ENCODE peak calls at places on chromosomes 3 and 15, in four cellular contexts. Y is LoVo, D is NCI-H187 treated with DMSO at 0.1 percent for 48 hours, B is PC-9. T is an unnamed sample.

GRCh38 chr3:114093596-114093995 is 37.1 kb downstream of the QTRT2 start:
- DNase-seq in Y (peak; percentile 22), D (no peak), B (peak; percentile 73), T (peak; percentile 61)

GRCh38 chr3:106428565-106428994 is 559.8 kb upstream of the CBLB start:
- DNase-seq in Y (peak; percentile 12), D (no peak), B (peak; percentile 81), T (peak; percentile 93)

GRCh38 chr3:17442332-17443049 is 299.9 kb downstream of the TBC1D5 start:
- DNase-seq in Y (no peak), D (no peak), B (no peak), T (peak; percentile 4)

GRCh38 chr3:172036541-172037215 is 2.7 kb upstream of the FNDC3B start:
- DNase-seq in Y (no peak), D (no peak), B (no peak), T (no peak)

GRCh38 chr3:13688824-13689223 is 139.9 kb downstream of the FBLN2 start:
- DNase-seq in Y (no peak), D (no peak), B (no peak), T (no peak)

GRCh38 chr3:7241584-7242302 is 380.8 kb downstream of the GRM7 start:
- DNase-seq in Y (no peak), D (no peak), B (no peak), T (no peak)

GRCh38 chr15:90479656-90480055 is 50.1 kb upstream of the CRTC3 start:
- DNase-seq in Y (no peak), D (no peak), B (peak; percentile 98), T (no peak)

GRCh38 chr3:127670761-127671522 is 1.8 kb upstream of the ABTB1 start:
- DNase-seq in Y (no peak), D (no peak), B (no peak), T (no peak)

GRCh38 chr3:139225551-139225950 is 118.3 kb upstream of the MRPS22 start:
- DNase-seq in Y (peak; percentile 15), D (no peak), B (no peak), T (peak; percentile 35)

GRCh38 chr3:184262166-184262926 is 993 bp upstream of the CAMK2N2 start:
- DNase-seq in Y (no peak), D (peak; percentile 40), B (no peak), T (peak; percentile 29)

GRCh38 chr3:12335421-12335820 is 46.6 kb downstream of the PPARG start:
- DNase-seq in Y (no peak), D (no peak), B (no peak), T (no peak)

GRCh38 chr3:134798681-134799311 is 3.7 kb downstream of the EPHB1 start:
- DNase-seq in Y (no peak), D (no peak), B (no peak), T (no peak)

GRCh38 chr15:22240403-22240802 is 160.1 kb downstream of the OR4M2 start:
- DNase-seq in Y (no peak), D (no peak), B (no peak), T (no peak)

GRCh38 chr15:41558400-41559238 is at the start of gene TYRO3:
- DNase-seq in Y (peak; percentile 63), D (no peak), B (no peak), T (peak; percentile 68)

GRCh38 chr3:101351834-101352233 is 31.5 kb upstream of the IMPG2 start:
- DNase-seq in Y (no peak), D (no peak), B (no peak), T (peak; percentile 4)

GRCh38 chr3:156948402-156949210 is 122.5 kb downstream of the LEKR1 start:
- DNase-seq in Y (no peak), D (no peak), B (no peak), T (no peak)

GRCh38 chr3:155244206-155244605 is 49.3 kb downstream of the STRIT1 start:
- DNase-seq in Y (no peak), D (no peak), B (no peak), T (no peak)

GRCh38 chr3:18740631-18741583 is 315.8 kb upstream of the SATB1 start:
- DNase-seq in Y (no peak), D (no peak), B (no peak), T (no peak)

GRCh38 chr3:63727248-63727647 is 74.8 kb downstream of the SNTN start:
- DNase-seq in Y (no peak), D (no peak), B (no peak), T (no peak)

GRCh38 chr3:8336456-8336855 is 165.2 kb upstream of the LMCD1 start:
- DNase-seq in Y (no peak), D (no peak), B (no peak), T (no peak)

GRCh38 chr15:69315402-69316110 is 16.8 kb downstream of the PAQR5 start:
- DNase-seq in Y (no peak), D (no peak), B (no peak), T (no peak)

GRCh38 chr3:184039414-184039813 is 7.9 kb downstream of the HTR3D start:
- DNase-seq in Y (no peak), D (no peak), B (no peak), T (no peak)

GRCh38 chr3:106251160-106251892 is 382.5 kb upstream of the CBLB start:
- DNase-seq in Y (no peak), D (no peak), B (peak; percentile 49), T (no peak)

GRCh38 chr3:55885721-55886120 is 398.6 kb upstream of the WNT5A start:
- DNase-seq in Y (peak; percentile 23), D (no peak), B (peak; percentile 93), T (peak; percentile 61)

GRCh38 chr3:147398841-147399534 is 7.4 kb downstream of the ZIC4 start:
- DNase-seq in Y (peak; percentile 27), D (no peak), B (no peak), T (no peak)

GRCh38 chr3:175103298-175103697 is 244.2 kb downstream of the NAALADL2 start:
- DNase-seq in Y (no peak), D (no peak), B (no peak), T (no peak)

GRCh38 chr15:64894395-64895056 is 17.2 kb upstream of the ANKDD1A start:
- DNase-seq in Y (no peak), D (no peak), B (no peak), T (no peak)

GRCh38 chr15:90595760-90596155 is 66.0 kb downstream of the CRTC3 start:
- DNase-seq in Y (no peak), D (no peak), B (no peak), T (no peak)

GRCh38 chr3:127787966-127788365 is 34.3 kb downstream of the MGLL start:
- DNase-seq in Y (no peak), D (no peak), B (no peak), T (no peak)

GRCh38 chr15:70291295-70291694 is 193.6 kb upstream of the TLE3 start:
- DNase-seq in Y (no peak), D (no peak), B (no peak), T (no peak)

GRCh38 chr3:14274537-14274936 is 95.9 kb downstream of the LSM3 start:
- DNase-seq in Y (no peak), D (no peak), B (no peak), T (no peak)

GRCh38 chr3:113054552-113054951 is 63.8 kb downstream of the GTPBP8 start:
- DNase-seq in Y (no peak), D (no peak), B (no peak), T (no peak)

GRCh38 chr15:35674873-35675781 is 129.2 kb upstream of the DPH6 start:
- DNase-seq in Y (no peak), D (peak; percentile 17), B (no peak), T (no peak)

GRCh38 chr3:49666592-49666991 is 7.6 kb upstream of the APEH start:
- DNase-seq in Y (no peak), D (no peak), B (no peak), T (peak; percentile 13)

GRCh38 chr3:150223090-150223489 is 185.0 kb upstream of the TSC22D2 start:
- DNase-seq in Y (no peak), D (no peak), B (no peak), T (no peak)